ENCODE peak calls at places on chromosomes 11 and 22, in five cellular contexts. R is Calu3, U is myocyte, S is hippocampal formation, E is A172. A is an unnamed sample.

GRCh38 chr11:61847914-61848581 is 19.9 kb downstream of the FADS2 start:
- DNase-seq in R (no peak), S (no peak), E (no peak), U (no peak), A (no peak)

GRCh38 chr11:45141171-45141570 is 5.3 kb upstream of the PRDM11 start:
- DNase-seq in U (peak; percentile 52), S (no peak), R (no peak), E (no peak), A (peak; percentile 43)

GRCh38 chr11:118649941-118650340 is 29.5 kb downstream of the TREH start:
- DNase-seq in R (no peak), U (no peak), S (no peak), E (no peak), A (no peak)

GRCh38 chr11:36564376-36565032 is 3.3 kb upstream of the RAG1 start:
- DNase-seq in U (peak; percentile 82), S (peak; percentile 62), E (peak; percentile 45), R (peak; percentile 40), A (peak; percentile 63)

GRCh38 chr11:1232328-1233321 is 9.8 kb downstream of the MUC5B start:
- DNase-seq in S (no peak), R (no peak), E (no peak), U (no peak), A (no peak)

GRCh38 chr11:12248330-12248729 is 129.0 kb upstream of the PARVA start:
- DNase-seq in E (no peak), R (peak; percentile 94), S (peak; percentile 70), U (no peak), A (no peak)

GRCh38 chr11:57116654-57117053 is 65.1 kb upstream of the LRRC55 start:
- DNase-seq in E (peak; percentile 41), R (peak; percentile 33), S (no peak), U (peak; percentile 73), A (peak; percentile 48)

GRCh38 chr11:62930157-62930556 is 9.0 kb upstream of the CHRM1 start:
- DNase-seq in S (no peak), E (no peak), U (no peak), R (no peak), A (no peak)

GRCh38 chr11:134052395-134052987 is 16.4 kb upstream of the JAM3 start:
- DNase-seq in U (no peak), R (no peak), S (no peak), E (no peak), A (no peak)

GRCh38 chr11:64566915-64567882 is 23.8 kb upstream of the SLC22A12 start:
- DNase-seq in R (no peak), E (no peak), U (no peak), S (no peak), A (no peak)

GRCh38 chr11:42960521-42961088 is 351.2 kb upstream of the API5 start:
- DNase-seq in R (no peak), U (no peak), S (no peak), E (no peak), A (no peak)

GRCh38 chr22:33666661-33667619 is 253.3 kb downstream of the LARGE1 start:
- DNase-seq in R (no peak), S (no peak), U (no peak), E (no peak), A (peak; percentile 52)

GRCh38 chr22:41367680-41368542 is 13.8 kb upstream of the TEF start:
- DNase-seq in R (no peak), E (no peak), S (peak; percentile 52), U (peak; percentile 66), A (no peak)

GRCh38 chr11:124873980-124874379 is 8.7 kb downstream of the ROBO3 start:
- DNase-seq in U (no peak), S (no peak), E (no peak), R (no peak), A (no peak)

GRCh38 chr22:19943665-19944026 is 2.0 kb upstream of the TXNRD2 start:
- DNase-seq in R (no peak), E (peak; percentile 68), S (no peak), U (peak; percentile 97), A (peak; percentile 37)

GRCh38 chr22:28896611-28897010 is 13.2 kb downstream of the ZNRF3 start:
- DNase-seq in U (no peak), E (no peak), R (no peak), S (no peak), A (no peak)

GRCh38 chr11:8342821-8343681 is 79.4 kb upstream of the LMO1 start:
- DNase-seq in S (no peak), R (peak; percentile 31), E (peak; percentile 58), U (peak; percentile 85), A (peak; percentile 77)

GRCh38 chr22:42692239-42693054 is 28.2 kb downstream of the A4GALT start:
- DNase-seq in R (no peak), U (no peak), E (no peak), S (no peak), A (peak; percentile 67)

GRCh38 chr11:116052603-116053537 is 548.7 kb upstream of the CADM1 start:
- DNase-seq in U (no peak), R (no peak), E (no peak), S (no peak), A (no peak)

GRCh38 chr22:44753189-44754042 is 1.0 kb downstream of the ARHGAP8 start:
- DNase-seq in E (no peak), R (peak; percentile 54), S (no peak), U (peak; percentile 36), A (no peak)

GRCh38 chr11:117087446-117087845 is 10.8 kb downstream of the SIK3 start:
- DNase-seq in E (no peak), U (no peak), R (no peak), S (no peak), A (no peak)

GRCh38 chr11:64334764-64335741 is 5.0 kb upstream of the CCDC88B start:
- DNase-seq in U (peak; percentile 95), R (peak; percentile 87), E (peak; percentile 99), S (no peak), A (peak; percentile 94)

GRCh38 chr11:35127619-35128018 is 11.4 kb upstream of the CD44 start:
- DNase-seq in E (no peak), U (no peak), R (no peak), S (no peak), A (peak; percentile 77)

GRCh38 chr11:118171274-118172062 is 5.0 kb downstream of the SCN2B start:
- DNase-seq in U (peak; percentile 70), E (peak; percentile 2), S (peak; percentile 82), R (peak; percentile 67), A (peak; percentile 62)

GRCh38 chr22:43376765-43377485 is 33.8 kb upstream of the SCUBE1 start:
- DNase-seq in S (no peak), U (no peak), E (no peak), R (no peak), A (peak; percentile 93)

GRCh38 chr22:40035351-40035750 is 40.6 kb downstream of the FAM83F start:
- DNase-seq in R (no peak), E (no peak), U (no peak), S (no peak), A (no peak)

GRCh38 chr11:10809373-10810199 is 860 bp upstream of the EIF4G2 start:
- DNase-seq in E (peak; percentile 75), U (no peak), S (no peak), R (peak; percentile 46), A (peak; percentile 64)

GRCh38 chr22:27687984-27688545 is 113.5 kb downstream of the MN1 start:
- DNase-seq in U (peak; percentile 16), E (peak; percentile 4), R (peak; percentile 24), S (no peak), A (no peak)

GRCh38 chr11:73187854-73188253 is 30.2 kb upstream of the P2RY2 start:
- DNase-seq in U (no peak), S (no peak), E (no peak), R (no peak), A (no peak)

GRCh38 chr11:69585385-69585784 is 55.6 kb upstream of the CCND1 start:
- DNase-seq in E (no peak), U (no peak), S (no peak), R (no peak), A (no peak)

GRCh38 chr11:94926698-94927237 is 46.6 kb downstream of the CWC15 start:
- DNase-seq in E (peak; percentile 80), U (peak; percentile 89), R (peak; percentile 3), S (peak; percentile 32), A (no peak)

GRCh38 chr11:46243796-46244109 is 33.7 kb upstream of the CREB3L1 start:
- DNase-seq in E (no peak), U (no peak), R (no peak), S (no peak), A (no peak)

GRCh38 chr11:32385998-32386397 is 49.3 kb downstream of the WT1 start:
- DNase-seq in S (no peak), E (peak; percentile 84), R (peak; percentile 41), U (peak; percentile 64), A (no peak)

GRCh38 chr11:20154381-20154780 is 5.9 kb downstream of the DBX1 start:
- DNase-seq in E (peak; percentile 16), U (peak; percentile 46), R (no peak), S (no peak), A (no peak)

GRCh38 chr11:1128333-1129142 is 29.2 kb upstream of the MUC5AC start:
- DNase-seq in E (no peak), R (peak; percentile 0), U (no peak), S (no peak), A (no peak)

GRCh38 chr22:40588726-40589125 is 47.8 kb downstream of the MRTFA start:
- DNase-seq in R (no peak), E (no peak), U (no peak), S (no peak), A (no peak)